ENCODE peak calls at places on chromosomes 12 and 14, in four cellular contexts. One of them, this sample, is unnamed.

GRCh38 chr12:6295187-6295811 is 15.2 kb upstream of the PLEKHG6 start:
- DNase-seq in RWPE2: no peak
- DNase-seq in astrocyte: peak
- DNase-seq in GM13976: no peak
- DNase-seq in this sample: no peak

GRCh38 chr14:105415481-105416428 is 3.9 kb upstream of the MTA1 start:
- DNase-seq in GM13976: no peak
- DNase-seq in astrocyte: no peak
- DNase-seq in RWPE2: peak
- DNase-seq in this sample: no peak

GRCh38 chr14:20143911-20144310 is 5.3 kb downstream of the OR4N5 start:
- DNase-seq in GM13976: no peak
- DNase-seq in RWPE2: no peak
- DNase-seq in astrocyte: no peak
- DNase-seq in this sample: no peak

GRCh38 chr14:102499401-102500189 is 10.0 kb downstream of the ANKRD9 start:
- DNase-seq in astrocyte: no peak
- DNase-seq in GM13976: no peak
- DNase-seq in RWPE2: peak
- DNase-seq in this sample: no peak

GRCh38 chr14:85535916-85536834 is 6.2 kb downstream of the FLRT2 start:
- DNase-seq in RWPE2: no peak
- DNase-seq in astrocyte: peak
- DNase-seq in GM13976: no peak
- DNase-seq in this sample: no peak

GRCh38 chr14:43147480-43147879 is 1359.6 kb downstream of the FSCB start:
- DNase-seq in astrocyte: no peak
- DNase-seq in RWPE2: no peak
- DNase-seq in GM13976: no peak
- DNase-seq in this sample: no peak

GRCh38 chr14:64465856-64466554 is 706 bp downstream of the AKAP5 start:
- DNase-seq in RWPE2: no peak
- DNase-seq in astrocyte: peak
- DNase-seq in GM13976: no peak
- DNase-seq in this sample: no peak

GRCh38 chr14:69675877-69676416 is 64.6 kb downstream of the SUSD6 start:
- DNase-seq in astrocyte: no peak
- DNase-seq in GM13976: peak
- DNase-seq in RWPE2: no peak
- DNase-seq in this sample: no peak

GRCh38 chr12:54936736-54937135 is 47.8 kb downstream of the TESPA1 start:
- DNase-seq in GM13976: no peak
- DNase-seq in astrocyte: no peak
- DNase-seq in RWPE2: no peak
- DNase-seq in this sample: no peak

GRCh38 chr14:65723348-65723747 is 310.8 kb downstream of the FUT8 start:
- DNase-seq in RWPE2: no peak
- DNase-seq in GM13976: no peak
- DNase-seq in astrocyte: no peak
- DNase-seq in this sample: no peak

GRCh38 chr12:104715562-104716182 is 242.4 kb downstream of the SLC41A2 start:
- DNase-seq in RWPE2: no peak
- DNase-seq in GM13976: no peak
- DNase-seq in astrocyte: no peak
- DNase-seq in this sample: no peak

GRCh38 chr12:51522696-51523095 is 68.3 kb upstream of the SCN8A start:
- DNase-seq in RWPE2: no peak
- DNase-seq in GM13976: no peak
- DNase-seq in astrocyte: no peak
- DNase-seq in this sample: no peak

GRCh38 chr12:21444193-21445146 is 7.0 kb downstream of the PYROXD1 start:
- DNase-seq in GM13976: no peak
- DNase-seq in astrocyte: no peak
- DNase-seq in RWPE2: no peak
- DNase-seq in this sample: no peak

GRCh38 chr12:107238276-107238675 is 144.9 kb upstream of the CRY1 start:
- DNase-seq in astrocyte: peak
- DNase-seq in GM13976: no peak
- DNase-seq in RWPE2: no peak
- DNase-seq in this sample: no peak

GRCh38 chr12:68259318-68259940 is 6.0 kb upstream of the IL22 start:
- DNase-seq in RWPE2: no peak
- DNase-seq in astrocyte: peak
- DNase-seq in GM13976: no peak
- DNase-seq in this sample: no peak

GRCh38 chr12:121776190-121777098 is 17.0 kb downstream of the RHOF start:
- DNase-seq in GM13976: peak
- DNase-seq in astrocyte: no peak
- DNase-seq in RWPE2: no peak
- DNase-seq in this sample: no peak

GRCh38 chr12:98084391-98084790 is 431.0 kb upstream of the TMPO start:
- DNase-seq in RWPE2: no peak
- DNase-seq in GM13976: no peak
- DNase-seq in astrocyte: no peak
- DNase-seq in this sample: no peak

GRCh38 chr12:50613463-50613862 is 108.7 kb downstream of the DIP2B start:
- DNase-seq in astrocyte: no peak
- DNase-seq in GM13976: no peak
- DNase-seq in RWPE2: no peak
- DNase-seq in this sample: no peak

GRCh38 chr12:42129595-42130204 is 15.0 kb downstream of the GXYLT1 start:
- DNase-seq in astrocyte: peak
- DNase-seq in RWPE2: no peak
- DNase-seq in GM13976: no peak
- DNase-seq in this sample: no peak

GRCh38 chr12:95326450-95326849 is 108.8 kb downstream of the VEZT start:
- DNase-seq in GM13976: no peak
- DNase-seq in RWPE2: no peak
- DNase-seq in astrocyte: peak
- DNase-seq in this sample: no peak

GRCh38 chr14:23061995-23062394 is 4.7 kb upstream of the CDH24 start:
- DNase-seq in RWPE2: peak
- DNase-seq in GM13976: no peak
- DNase-seq in astrocyte: peak
- DNase-seq in this sample: no peak

GRCh38 chr14:56745091-56745490 is 65.2 kb downstream of the OTX2 start:
- DNase-seq in RWPE2: no peak
- DNase-seq in GM13976: no peak
- DNase-seq in astrocyte: no peak
- DNase-seq in this sample: no peak

GRCh38 chr14:85531594-85532391 is 1.8 kb downstream of the FLRT2 start:
- DNase-seq in astrocyte: peak
- DNase-seq in GM13976: peak
- DNase-seq in RWPE2: peak
- DNase-seq in this sample: no peak

GRCh38 chr14:69652942-69653680 is 41.7 kb downstream of the SUSD6 start:
- DNase-seq in astrocyte: no peak
- DNase-seq in RWPE2: no peak
- DNase-seq in GM13976: no peak
- DNase-seq in this sample: no peak

GRCh38 chr12:112977641-112978040 is 678 bp upstream of the OAS2 start:
- DNase-seq in astrocyte: no peak
- DNase-seq in RWPE2: no peak
- DNase-seq in GM13976: peak
- DNase-seq in this sample: no peak

GRCh38 chr14:67622675-67623074 is 3.0 kb downstream of the ARG2 start:
- DNase-seq in astrocyte: peak
- DNase-seq in RWPE2: no peak
- DNase-seq in GM13976: no peak
- DNase-seq in this sample: no peak

GRCh38 chr12:41433460-41433859 is 245.3 kb downstream of the PDZRN4 start:
- DNase-seq in GM13976: no peak
- DNase-seq in astrocyte: no peak
- DNase-seq in RWPE2: no peak
- DNase-seq in this sample: no peak

GRCh38 chr14:61542848-61543790 is 152.2 kb upstream of the HIF1A start:
- DNase-seq in RWPE2: no peak
- DNase-seq in GM13976: no peak
- DNase-seq in astrocyte: no peak
- DNase-seq in this sample: no peak

GRCh38 chr12:122523846-122524718 is 2.7 kb downstream of the RSRC2 start:
- DNase-seq in astrocyte: no peak
- DNase-seq in RWPE2: no peak
- DNase-seq in GM13976: no peak
- DNase-seq in this sample: no peak

GRCh38 chr12:39788235-39788634 is 168.6 kb upstream of the ABCD2 start:
- DNase-seq in astrocyte: no peak
- DNase-seq in RWPE2: no peak
- DNase-seq in GM13976: no peak
- DNase-seq in this sample: no peak

GRCh38 chr14:70789361-70789760 is 20.0 kb downstream of the MAP3K9 start:
- DNase-seq in RWPE2: no peak
- DNase-seq in astrocyte: peak
- DNase-seq in GM13976: no peak
- DNase-seq in this sample: no peak

GRCh38 chr12:104598342-104599271 is 141.9 kb downstream of the CHST11 start:
- DNase-seq in astrocyte: no peak
- DNase-seq in GM13976: no peak
- DNase-seq in RWPE2: no peak
- DNase-seq in this sample: no peak

GRCh38 chr12:57521475-57522018 is 1.1 kb upstream of the MBD6 start:
- DNase-seq in GM13976: no peak
- DNase-seq in astrocyte: peak
- DNase-seq in RWPE2: no peak
- DNase-seq in this sample: no peak

GRCh38 chr12:57524814-57525614 is 2.4 kb downstream of the MBD6 start:
- DNase-seq in GM13976: no peak
- DNase-seq in astrocyte: no peak
- DNase-seq in RWPE2: no peak
- DNase-seq in this sample: no peak

GRCh38 chr12:57522019-57522886 is at the start of gene MBD6:
- DNase-seq in astrocyte: peak
- DNase-seq in RWPE2: peak
- DNase-seq in GM13976: peak
- DNase-seq in this sample: peak

GRCh38 chr12:57523706-57524614 is 1.3 kb downstream of the MBD6 start:
- DNase-seq in GM13976: peak
- DNase-seq in astrocyte: no peak
- DNase-seq in RWPE2: no peak
- DNase-seq in this sample: no peak

GRCh38 chr12:57522887-57523705 is 472 bp downstream of the MBD6 start:
- DNase-seq in GM13976: no peak
- DNase-seq in RWPE2: no peak
- DNase-seq in astrocyte: peak
- DNase-seq in this sample: no peak
- TF ChIP-seq CTCF in GM13976: no peak
- TF ChIP-seq CTCF in RWPE2: no peak
- TF ChIP-seq CTCF in astrocyte: no peak
- TF ChIP-seq CTCF in this sample: peak

DNA sequence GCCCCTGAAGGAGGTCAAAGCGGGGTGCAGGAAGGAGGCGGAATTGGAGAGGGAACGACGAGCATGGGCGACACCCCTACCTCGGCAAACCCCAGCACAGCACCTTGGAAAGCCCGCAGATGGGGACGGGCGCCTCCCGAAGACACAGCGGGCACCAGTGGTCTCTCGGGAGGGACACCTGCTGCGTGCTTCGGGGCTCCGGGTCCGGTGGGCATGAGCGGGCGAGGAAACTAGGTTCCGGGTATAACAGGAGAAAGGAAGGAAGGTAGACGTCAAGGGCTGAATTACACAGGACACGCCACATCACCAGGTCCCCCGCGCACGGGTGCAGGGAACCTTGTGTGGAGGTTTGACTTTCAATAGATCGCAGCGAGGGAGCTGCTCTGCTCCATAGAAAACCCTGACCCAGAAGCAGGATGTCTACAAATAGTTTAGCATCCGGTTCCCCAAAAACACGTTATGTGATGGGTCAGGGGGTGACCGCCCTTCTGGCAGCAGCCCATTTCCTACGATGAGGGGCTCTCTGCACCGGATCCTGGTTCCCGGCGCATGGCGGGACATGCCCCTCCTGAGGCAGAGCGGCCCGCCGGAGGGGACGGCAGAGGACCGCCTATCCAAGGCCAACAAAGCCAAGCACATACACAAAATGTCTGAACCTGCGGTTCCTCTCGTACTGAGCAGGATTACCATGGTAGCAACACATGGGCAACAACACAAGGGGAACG is 196.9 kb downstream of the ALG10 start:
- DNase-seq in RWPE2: no peak
- DNase-seq in astrocyte: no peak
- DNase-seq in GM13976: no peak
- DNase-seq in this sample: peak
- TF ChIP-seq CTCF in RWPE2: no peak
- TF ChIP-seq CTCF in astrocyte: no peak
- TF ChIP-seq CTCF in GM13976: no peak
- TF ChIP-seq CTCF in this sample: no peak

DNA sequence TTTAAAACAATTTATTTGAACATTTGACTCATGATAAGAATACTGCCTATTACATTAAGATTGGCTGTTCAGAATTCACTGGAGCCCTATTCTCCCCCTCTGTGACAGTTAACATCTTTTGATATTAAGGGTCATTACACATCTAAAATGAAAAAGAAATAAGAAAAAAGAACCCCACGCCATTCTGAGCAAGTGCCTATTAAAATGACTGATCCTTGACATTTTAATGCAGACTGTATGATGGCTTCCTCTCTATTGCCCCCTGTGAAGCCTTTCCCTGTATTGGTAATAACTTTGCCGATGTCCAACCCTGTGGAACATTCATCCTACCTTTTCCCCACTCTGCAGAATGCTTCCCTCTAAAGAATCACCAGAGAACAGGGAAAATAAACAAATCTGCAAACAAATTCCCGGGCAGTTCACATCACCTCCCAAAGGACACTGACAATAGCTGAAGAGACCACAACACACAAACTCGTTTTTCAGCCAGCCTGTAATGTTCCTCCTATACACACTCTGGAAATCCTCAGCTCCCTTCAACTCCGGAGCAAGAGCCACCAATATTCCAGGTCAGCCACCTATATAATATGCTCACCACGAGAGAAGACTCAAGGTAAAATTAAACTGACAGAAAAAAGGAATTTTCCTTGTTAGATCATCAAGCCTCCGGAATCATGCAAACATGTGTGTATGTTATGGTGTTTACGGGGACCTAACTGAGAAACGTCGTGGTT is 2.1 kb downstream of the NIN start:
- DNase-seq in RWPE2: no peak
- DNase-seq in GM13976: no peak
- DNase-seq in astrocyte: no peak
- DNase-seq in this sample: no peak
- TF ChIP-seq CTCF in RWPE2: no peak
- TF ChIP-seq CTCF in GM13976: no peak
- TF ChIP-seq CTCF in astrocyte: no peak
- TF ChIP-seq CTCF in this sample: no peak

GRCh38 chr12:124515981-124516380 is 51.4 kb downstream of the NCOR2 start:
- DNase-seq in astrocyte: no peak
- DNase-seq in RWPE2: no peak
- DNase-seq in GM13976: no peak
- DNase-seq in this sample: no peak

GRCh38 chr12:124516850-124517249 is 50.6 kb downstream of the NCOR2 start:
- DNase-seq in GM13976: no peak
- DNase-seq in RWPE2: no peak
- DNase-seq in astrocyte: no peak
- DNase-seq in this sample: no peak

GRCh38 chr12:124518051-124518932 is 49.1 kb downstream of the NCOR2 start:
- DNase-seq in astrocyte: peak
- DNase-seq in GM13976: no peak
- DNase-seq in RWPE2: peak
- DNase-seq in this sample: no peak

GRCh38 chr12:124514996-124515932 is 52.1 kb downstream of the NCOR2 start:
- DNase-seq in GM13976: no peak
- DNase-seq in astrocyte: no peak
- DNase-seq in RWPE2: no peak
- DNase-seq in this sample: no peak

GRCh38 chr12:124517260-124518050 is 50.0 kb downstream of the NCOR2 start:
- DNase-seq in GM13976: no peak
- DNase-seq in RWPE2: peak
- DNase-seq in astrocyte: no peak
- DNase-seq in this sample: no peak
- TF ChIP-seq CTCF in GM13976: no peak
- TF ChIP-seq CTCF in RWPE2: no peak
- TF ChIP-seq CTCF in astrocyte: no peak
- TF ChIP-seq CTCF in this sample: no peak